ENCODE peak calls at places on chromosome 16, in four cellular contexts. O, K, X and L are unnamed samples.

GRCh38 chr16:21524068-21524751 is 75.2 kb upstream of the METTL9 start:
- DNase-seq in O (no peak), K (no peak), X (peak), L (no peak)

GRCh38 chr16:25051446-25052160 is 36.4 kb upstream of the ARHGAP17 start:
- DNase-seq in O (peak), K (no peak), X (no peak), L (peak)

GRCh38 chr16:20884240-20884556 is 16.0 kb downstream of the DCUN1D3 start:
- DNase-seq in O (peak), K (no peak), X (peak), L (no peak)

GRCh38 chr16:22205577-22206012 is 483 bp upstream of the EEF2K start:
- DNase-seq in O (no peak), K (no peak), X (no peak), L (no peak)

GRCh38 chr16:72836985-72837384 is 210.9 kb downstream of the ZFHX3 start:
- DNase-seq in O (no peak), K (no peak), X (peak), L (no peak)

GRCh38 chr16:56606688-56607618 is 1.4 kb upstream of the MT2A start:
- DNase-seq in O (peak), K (no peak), X (peak), L (peak)

GRCh38 chr16:68752602-68753001 is 15.5 kb downstream of the CDH1 start:
- DNase-seq in O (no peak), K (no peak), X (peak), L (no peak)

GRCh38 chr16:58843675-58844074 is 109.6 kb upstream of the GOT2 start:
- DNase-seq in O (peak), K (peak), X (peak), L (peak)

GRCh38 chr16:57791156-57791902 is 11.0 kb downstream of the KIFC3 start:
- DNase-seq in O (no peak), K (no peak), X (no peak), L (no peak)

GRCh38 chr16:55725055-55725777 is 69.4 kb downstream of the SLC6A2 start:
- DNase-seq in O (no peak), K (no peak), X (no peak), L (no peak)

GRCh38 chr16:3792472-3793012 is 75.2 kb upstream of the TRAP1 start:
- DNase-seq in O (no peak), K (no peak), X (no peak), L (no peak)

GRCh38 chr16:56936950-56937349 is 5.0 kb downstream of the HERPUD1 start:
- DNase-seq in O (no peak), K (no peak), X (no peak), L (no peak)

GRCh38 chr16:56679813-56680212 is 2.5 kb upstream of the MT1X start:
- DNase-seq in O (no peak), K (no peak), X (peak), L (no peak)

GRCh38 chr16:20016234-20016633 is 57.5 kb downstream of the GPR139 start:
- DNase-seq in O (no peak), K (no peak), X (no peak), L (no peak)

GRCh38 chr16:31265329-31266245 is 5.8 kb downstream of the ITGAM start:
- DNase-seq in O (peak), K (no peak), X (no peak), L (peak)

GRCh38 chr16:17227278-17227677 is 243.5 kb downstream of the XYLT1 start:
- DNase-seq in O (no peak), K (no peak), X (no peak), L (no peak)

GRCh38 chr16:54594646-54595381 is 308.2 kb upstream of the IRX3 start:
- DNase-seq in O (no peak), K (no peak), X (no peak), L (no peak)

GRCh38 chr16:67226804-67227566 is at the start of gene TMEM208:
- DNase-seq in O (peak), K (peak), X (peak), L (peak)

GRCh38 chr16:85195884-85196816 is 83.9 kb upstream of the CIBAR2 start:
- DNase-seq in O (no peak), K (no peak), X (no peak), L (no peak)

GRCh38 chr16:67531247-67531646 is 2.6 kb downstream of the RIPOR1 start:
- DNase-seq in O (no peak), K (no peak), X (no peak), L (no peak)

GRCh38 chr16:85798901-85799496 is 345 bp downstream of the EMC8 start:
- DNase-seq in O (peak), K (peak), X (no peak), L (peak)

GRCh38 chr16:77723108-77723514 is 797 bp downstream of the NUDT7 start:
- DNase-seq in O (peak), K (peak), X (no peak), L (no peak)

GRCh38 chr16:71961066-71962039 is 38.8 kb downstream of the PKD1L3 start:
- DNase-seq in O (peak), K (peak), X (peak), L (peak)

GRCh38 chr16:48687421-48688038 is 77.5 kb upstream of the N4BP1 start:
- DNase-seq in O (peak), K (peak), X (peak), L (peak)

GRCh38 chr16:50551243-50551642 is 3.0 kb downstream of the NKD1 start:
- DNase-seq in O (no peak), K (no peak), X (peak), L (no peak)

GRCh38 chr16:89577055-89577759 is 1.6 kb downstream of the CPNE7 start:
- DNase-seq in O (no peak), K (no peak), X (no peak), L (no peak)

DNA sequence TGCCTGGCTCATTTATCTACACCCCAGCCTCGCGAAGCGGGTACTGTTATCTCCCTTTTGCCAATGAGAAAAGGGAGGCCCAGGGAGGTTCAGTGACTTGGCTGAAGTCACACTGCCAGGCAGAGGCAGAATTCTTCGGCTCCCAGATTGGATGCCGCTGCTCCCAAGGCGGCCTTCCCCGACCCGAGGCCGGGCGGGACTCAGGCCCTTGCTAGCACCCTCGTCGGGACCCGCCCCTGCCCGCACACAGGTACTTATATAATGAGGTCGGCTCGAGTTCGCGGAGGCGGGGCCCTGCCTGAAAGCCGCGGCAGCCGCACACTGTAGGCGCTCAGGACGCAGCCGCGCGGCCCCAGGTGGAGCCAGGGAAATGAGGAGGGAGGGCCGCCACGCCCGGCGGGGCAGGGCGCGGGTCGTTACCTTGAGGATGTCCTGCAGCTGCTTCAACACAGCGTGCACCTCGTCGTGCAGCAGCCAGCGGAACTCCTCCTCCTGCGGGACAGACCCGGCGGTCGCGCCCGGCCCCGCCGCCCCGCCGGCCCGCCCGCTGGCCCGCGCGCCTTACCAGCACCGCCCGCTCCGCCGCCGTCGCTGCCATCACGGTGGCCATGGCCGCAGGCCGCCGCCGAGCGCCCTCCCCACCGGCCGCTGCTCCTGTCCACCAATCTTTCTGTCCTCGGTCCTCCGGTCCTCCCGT is at the start of gene ROGDI:
- DNase-seq in O (peak), K (peak), X (peak), L (peak)
- TF ChIP-seq MAZ in O (no peak), K (peak), X (no peak), L (no peak)

DNA sequence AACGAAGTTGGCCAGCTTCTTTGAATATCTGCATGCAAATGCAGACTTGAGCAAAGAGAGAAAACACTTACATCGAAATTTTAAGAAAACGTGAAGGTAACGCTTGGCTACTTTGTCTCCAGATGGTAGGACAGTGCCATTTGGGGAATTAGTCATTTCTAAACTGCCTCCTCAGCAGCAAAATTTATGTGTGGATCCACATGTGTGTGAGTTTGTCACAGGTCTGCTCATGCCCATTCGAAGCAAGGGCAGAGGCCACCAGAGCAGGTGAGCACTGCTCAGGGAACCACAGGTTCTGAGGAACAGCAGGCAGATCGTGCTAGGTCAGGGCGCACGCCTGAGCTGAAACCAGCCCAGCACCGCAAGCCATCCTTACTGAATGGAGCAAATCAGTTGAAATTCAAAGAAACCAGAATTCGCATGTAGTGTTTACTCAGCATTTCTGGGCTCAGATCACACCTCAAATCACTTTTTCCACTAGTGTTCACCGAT is 80.1 kb downstream of the SOCS1 start:
- DNase-seq in O (no peak), K (no peak), X (no peak), L (no peak)
- TF ChIP-seq MAZ in O (no peak), K (no peak), X (no peak), L (no peak)

GRCh38 chr16:69926241-69926640 is 24.9 kb upstream of the CLEC18A start:
- DNase-seq in O (no peak), K (no peak), X (no peak), L (no peak)

GRCh38 chr16:69922200-69922599 is 28.9 kb upstream of the CLEC18A start:
- DNase-seq in O (no peak), K (no peak), X (no peak), L (no peak)

GRCh38 chr16:69925311-69925710 is 25.8 kb upstream of the CLEC18A start:
- DNase-seq in O (no peak), K (no peak), X (no peak), L (no peak)

GRCh38 chr16:69924777-69925191 is 26.4 kb upstream of the CLEC18A start:
- DNase-seq in O (peak), K (no peak), X (peak), L (no peak)

GRCh38 chr16:69924041-69924775 is 26.9 kb upstream of the CLEC18A start:
- DNase-seq in O (no peak), K (no peak), X (no peak), L (no peak)
- TF ChIP-seq MAZ in O (no peak), K (no peak), X (no peak), L (no peak)

DNA sequence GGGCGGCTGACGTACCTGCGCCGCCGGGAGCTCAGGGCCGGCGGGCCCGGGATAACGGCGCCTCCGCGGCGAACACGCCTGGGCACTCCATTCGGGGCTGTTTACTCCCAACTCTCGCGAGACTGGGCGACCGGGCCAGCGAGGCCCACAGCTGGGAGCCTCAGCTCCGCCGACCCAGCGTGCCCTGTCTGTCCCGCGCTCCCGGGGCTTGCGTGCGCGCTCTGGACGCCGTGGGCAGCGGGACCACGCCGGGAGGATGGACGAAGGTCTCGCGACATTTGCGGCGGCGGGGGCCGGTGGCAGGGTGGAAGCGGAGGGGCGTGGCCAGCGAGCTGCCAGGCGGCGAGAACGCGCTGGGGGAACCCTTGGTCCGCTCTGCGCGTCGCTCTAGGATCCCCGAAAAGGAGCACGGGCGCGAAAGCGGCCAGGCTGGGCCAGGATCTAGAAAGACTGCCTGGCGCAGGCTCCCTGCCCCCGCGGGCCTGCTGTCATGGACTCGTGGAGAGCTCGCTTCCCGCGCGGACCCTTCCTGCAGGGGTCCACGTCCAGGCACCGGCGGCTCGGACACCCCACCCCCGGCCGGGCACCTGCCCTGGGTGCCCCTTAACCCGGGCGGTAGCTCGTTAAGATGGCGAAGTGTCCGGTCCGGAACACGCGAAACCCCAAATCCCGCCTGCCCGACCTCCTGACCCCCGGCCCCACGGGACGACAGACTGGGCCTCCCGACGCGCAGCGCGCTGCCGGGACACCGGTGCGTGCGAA is at the start of gene MBTPS1:
- DNase-seq in O (peak), K (peak), X (peak), L (peak)
- TF ChIP-seq MAZ in O (peak), K (peak), X (peak), L (no peak)

DNA sequence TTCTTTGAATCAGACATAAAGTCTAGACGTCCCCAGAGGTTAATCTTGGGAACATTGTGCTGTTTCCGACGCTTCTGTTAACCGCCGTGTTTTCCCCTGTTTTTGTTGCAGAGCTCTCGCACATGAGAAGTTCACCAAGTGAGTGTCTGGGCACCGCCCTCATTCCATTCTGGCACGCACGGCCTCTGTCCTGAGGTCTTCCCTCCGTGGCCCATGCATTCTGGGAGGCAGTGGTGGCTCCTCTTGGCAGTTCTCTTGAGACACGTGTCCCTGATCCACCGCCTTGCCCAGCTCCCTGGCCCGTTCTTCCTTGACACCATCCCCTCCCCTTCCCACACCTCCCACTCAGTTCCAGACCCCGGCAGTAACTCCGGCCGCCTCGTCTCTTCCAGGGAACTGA is 86.0 kb upstream of the PLCG2 start:
- DNase-seq in O (peak), K (no peak), X (no peak), L (no peak)
- TF ChIP-seq MAZ in O (no peak), K (no peak), X (no peak), L (no peak)

GRCh38 chr16:745739-746138 is 4.9 kb upstream of the CIAO3 start:
- DNase-seq in O (no peak), K (peak), X (no peak), L (no peak)
- TF ChIP-seq MAZ in O (no peak), K (peak), X (peak), L (no peak)

GRCh38 chr16:12511708-12512107 is 292.0 kb downstream of the CPPED1 start:
- DNase-seq in O (no peak), K (no peak), X (no peak), L (no peak)
- TF ChIP-seq MAZ in O (no peak), K (no peak), X (no peak), L (no peak)

DNA sequence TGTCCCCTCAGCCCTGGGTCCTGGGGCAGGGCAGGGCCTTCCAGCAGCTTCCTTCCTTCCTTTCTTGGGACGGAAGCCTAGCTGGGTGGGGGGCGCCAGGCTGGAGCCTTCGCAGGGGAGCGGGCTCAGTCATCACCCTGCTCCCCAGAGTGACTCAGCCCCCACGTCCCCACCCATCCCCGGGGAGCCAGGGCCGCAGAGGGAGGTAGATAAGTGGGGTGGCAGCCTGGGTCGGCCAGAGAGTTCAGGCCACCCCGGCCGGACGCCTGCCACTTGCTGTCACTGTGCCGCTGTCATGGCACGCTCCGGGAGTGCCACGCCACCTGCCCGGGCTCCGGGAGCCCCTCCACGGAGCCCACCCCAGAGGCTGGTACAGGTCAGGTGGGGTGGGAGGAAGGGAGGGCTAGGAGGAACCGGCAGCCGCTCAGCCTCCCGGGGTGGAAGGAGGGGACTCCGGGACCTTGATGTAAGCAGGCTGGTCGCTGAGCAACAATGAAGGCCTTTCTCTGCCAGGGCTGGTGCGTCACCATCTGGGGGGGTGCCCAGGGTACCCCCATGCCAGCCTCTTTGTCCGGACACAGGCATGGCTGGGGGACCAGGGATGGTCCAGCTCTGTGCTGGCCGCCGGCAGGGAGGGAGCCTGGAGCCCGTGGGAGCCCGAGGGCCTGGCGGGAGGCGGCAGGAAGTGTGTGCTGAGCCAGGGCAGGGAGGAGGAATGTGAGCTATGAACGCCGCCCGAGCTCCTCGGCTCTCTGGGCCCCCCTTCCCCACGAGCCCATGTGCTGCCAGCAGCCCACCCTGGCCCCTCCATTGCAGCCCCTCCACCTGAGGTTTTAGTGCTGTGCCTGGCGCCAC is 6.6 kb downstream of the NHERF2 start:
- DNase-seq in O (peak), K (peak), X (peak), L (no peak)
- TF ChIP-seq MAZ in O (peak), K (no peak), X (no peak), L (no peak)

DNA sequence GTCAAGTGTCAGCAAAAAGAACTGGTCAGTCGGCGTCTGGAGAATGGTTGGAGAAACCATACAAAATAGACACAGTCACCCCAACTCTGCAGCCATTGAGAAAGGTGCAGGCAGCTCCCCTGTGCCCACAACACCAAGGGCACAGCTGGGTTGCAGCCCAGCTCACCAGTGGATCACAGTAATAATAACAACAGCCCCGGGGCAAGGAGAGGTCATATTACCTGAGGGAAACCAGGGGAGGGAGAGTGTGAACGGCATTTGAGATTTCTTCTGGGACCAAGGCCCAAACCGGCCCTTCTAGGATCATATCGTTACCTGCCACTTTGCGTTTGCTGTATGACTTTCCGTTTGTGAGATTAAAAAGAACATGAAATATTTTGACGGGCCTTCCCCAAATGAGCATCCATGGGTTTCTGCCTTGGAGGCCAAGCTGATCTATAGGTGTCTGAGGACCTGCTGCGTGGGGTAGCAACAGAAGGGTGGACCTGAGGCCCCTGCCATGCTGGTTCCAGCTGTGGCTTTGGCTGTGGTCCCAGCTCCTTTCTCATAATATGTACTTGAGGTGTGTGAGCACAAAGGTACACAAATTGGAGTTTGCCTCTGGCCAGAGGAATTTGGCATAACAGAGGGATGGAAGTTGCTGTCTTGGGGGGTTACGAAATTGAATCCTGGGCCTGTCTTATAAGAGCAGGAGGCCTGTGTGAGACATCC is 154.6 kb downstream of the CMIP start:
- DNase-seq in O (no peak), K (no peak), X (peak), L (no peak)
- TF ChIP-seq MAZ in O (no peak), K (no peak), X (no peak), L (no peak)